ENCODE peak calls at places on chromosomes 4 and X, in eight cellular contexts. R is breast epithelium, C is hepatocyte, Q is fibroblast of pulmonary artery, G is AG04449, P is prostate gland, J is tibial artery, X is GM12865. N is an unnamed sample.

GRCh38 chr4:159504634-159505033 is 401.8 kb downstream of the RAPGEF2 start:
- DNase-seq in R (no peak), C (no peak), Q (peak; percentile 59), G (no peak), P (no peak), J (no peak), X (no peak), N (no peak)

GRCh38 chrX:47187106-47187677 is 6.4 kb upstream of the UBA1 start:
- DNase-seq in R (no peak), C (no peak), Q (no peak), G (no peak), P (no peak), J (no peak), X (no peak), N (no peak)

GRCh38 chr4:73729534-73730165 is 10.7 kb upstream of the CXCL8 start:
- DNase-seq in R (peak; percentile 59), C (peak; percentile 82), Q (peak; percentile 96), G (peak; percentile 63), P (peak; percentile 62), J (peak; percentile 84), X (peak; percentile 54), N (no peak)

GRCh38 chr4:121784975-121785374 is 16.1 kb upstream of the EXOSC9 start:
- DNase-seq in R (peak; percentile 78), C (no peak), Q (peak; percentile 98), G (peak; percentile 98), P (no peak), J (no peak), X (no peak), N (no peak)

GRCh38 chrX:136158685-136159084 is 11.4 kb downstream of the FHL1 start:
- DNase-seq in R (no peak), C (no peak), Q (no peak), G (no peak), P (no peak), J (no peak), X (no peak), N (no peak)

GRCh38 chr4:90943311-90943710 is 816.1 kb downstream of the CCSER1 start:
- DNase-seq in R (no peak), C (no peak), Q (no peak), G (no peak), P (no peak), J (no peak), X (no peak), N (no peak)

GRCh38 chrX:130071611-130072349 is 38.5 kb downstream of the ELF4 start:
- DNase-seq in R (no peak), C (peak; percentile 75), Q (no peak), G (no peak), P (no peak), J (no peak), X (no peak), N (no peak)

GRCh38 chrX:8981742-8982141 is 52.2 kb downstream of the FAM9B start:
- DNase-seq in R (no peak), C (no peak), Q (no peak), G (no peak), P (no peak), J (no peak), X (peak; percentile 30), N (no peak)

GRCh38 chr4:176988226-176988625 is 195.5 kb upstream of the VEGFC start:
- DNase-seq in R (no peak), C (peak; percentile 55), Q (peak; percentile 93), G (peak; percentile 79), P (no peak), J (no peak), X (no peak), N (no peak)

GRCh38 chrX:20228245-20228644 is 38.5 kb downstream of the RPS6KA3 start:
- DNase-seq in R (no peak), C (no peak), Q (no peak), G (no peak), P (no peak), J (no peak), X (no peak), N (no peak)

GRCh38 chrX:151633157-151633556 is 62.1 kb upstream of the PRRG3 start:
- DNase-seq in R (no peak), C (no peak), Q (no peak), G (no peak), P (no peak), J (no peak), X (no peak), N (no peak)

GRCh38 chr4:82201303-82201702 is 172.5 kb downstream of the HNRNPD start:
- DNase-seq in R (no peak), C (no peak), Q (peak; percentile 1), G (no peak), P (no peak), J (no peak), X (no peak), N (no peak)

GRCh38 chrX:114619874-114620273 is 36.0 kb downstream of the HTR2C start:
- DNase-seq in R (no peak), C (peak; percentile 18), Q (peak; percentile 1), G (no peak), P (no peak), J (no peak), X (peak; percentile 1), N (no peak)

GRCh38 chr4:5292091-5292490 is 240.8 kb downstream of the STK32B start:
- DNase-seq in R (no peak), C (no peak), Q (no peak), G (no peak), P (no peak), J (no peak), X (no peak), N (no peak)

GRCh38 chr4:77538144-77538543 is 67.5 kb upstream of the CXCL13 start:
- DNase-seq in R (no peak), C (no peak), Q (peak; percentile 58), G (no peak), P (no peak), J (no peak), X (no peak), N (no peak)

GRCh38 chrX:102858826-102859627 is 78.0 kb upstream of the RAB40AL start:
- DNase-seq in R (no peak), C (no peak), Q (no peak), G (no peak), P (no peak), J (no peak), X (no peak), N (no peak)

GRCh38 chrX:6184900-6185515 is 43.7 kb downstream of the NLGN4X start:
- DNase-seq in R (no peak), C (no peak), Q (no peak), G (no peak), P (no peak), J (no peak), X (peak; percentile 46), N (no peak)

GRCh38 chr4:71549516-71550160 is 210.8 kb downstream of the SLC4A4 start:
- DNase-seq in R (no peak), C (no peak), Q (no peak), G (no peak), P (no peak), J (no peak), X (no peak), N (no peak)

DNA sequence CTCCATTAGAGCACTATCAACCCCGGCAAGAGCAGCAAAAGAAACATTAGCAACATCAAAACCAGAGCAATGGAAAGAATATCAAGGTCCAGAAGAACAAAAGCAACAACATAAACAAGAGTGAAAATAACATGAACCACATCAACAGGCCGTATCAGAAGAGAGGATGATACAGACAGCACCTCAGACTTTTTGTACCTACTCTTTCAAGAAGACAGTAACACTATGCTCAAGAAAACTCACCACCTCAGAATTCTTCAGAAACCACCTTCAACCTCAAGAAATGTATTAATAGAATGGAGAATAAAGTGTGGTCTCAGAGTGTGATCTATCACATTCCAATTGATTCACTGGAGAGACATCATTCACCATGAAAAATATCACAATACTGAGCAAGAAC is 46.5 kb downstream of the VSIG4 start:
- DNase-seq in R (no peak), C (no peak), Q (no peak), G (no peak), P (no peak), J (no peak), X (no peak), N (no peak)
- TF ChIP-seq CTCF in R (no peak), C (no peak), Q (no peak), G (no peak), P (no peak), J (no peak), X (no peak), N (no peak)

DNA sequence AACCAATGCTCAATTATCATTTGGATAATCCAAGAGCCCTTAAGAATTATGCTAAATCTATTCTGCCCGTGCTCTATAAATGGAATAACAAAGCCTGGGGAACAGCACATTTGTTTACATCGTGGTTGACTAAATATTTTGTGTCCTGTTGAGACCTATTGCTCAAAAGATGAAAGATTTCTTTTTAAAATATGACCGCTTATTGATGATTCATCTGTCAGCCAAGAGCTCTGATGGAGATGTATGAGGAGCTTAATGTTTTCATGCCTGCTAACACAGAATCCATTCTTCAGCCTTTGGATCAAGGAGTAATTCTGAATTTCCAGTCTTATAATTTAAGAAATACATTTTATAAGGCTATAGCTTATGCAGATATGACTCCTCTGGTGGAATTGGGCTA is 271.3 kb upstream of the FAT4 start:
- DNase-seq in R (no peak), C (no peak), Q (no peak), G (no peak), P (no peak), J (no peak), X (no peak), N (no peak)
- H3K4me3 ChIP-seq in R (no peak overlapping the region), C (no peak overlapping the region), Q (no peak overlapping the region), G (no peak overlapping the region), P (no peak overlapping the region), J (no peak overlapping the region), X (no peak overlapping the region), N (no peak overlapping the region)

DNA sequence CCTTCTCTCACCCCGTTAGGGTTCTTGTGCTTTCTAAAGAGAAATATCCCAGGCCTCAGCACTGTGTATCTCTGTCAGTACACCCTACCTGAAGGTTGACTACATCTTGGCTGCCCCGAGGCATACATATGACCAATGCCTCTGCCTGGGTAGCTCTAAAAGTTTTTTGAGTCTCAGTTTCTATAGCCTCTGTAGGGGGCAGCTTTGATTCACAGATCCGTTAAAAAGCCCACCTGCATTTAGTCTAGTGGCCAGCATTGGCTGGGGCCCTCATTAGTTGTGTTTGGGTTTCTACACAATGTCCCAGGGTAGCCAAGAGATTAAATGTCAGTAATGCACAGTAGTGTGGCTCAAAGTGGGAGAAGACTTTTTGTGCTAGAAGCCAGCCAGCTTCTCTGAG is 151.1 kb downstream of the CFAP299 start:
- DNase-seq in R (no peak), C (no peak), Q (no peak), G (no peak), P (no peak), J (no peak), X (no peak), N (no peak)
- TF ChIP-seq CTCF in R (no peak), C (no peak), Q (no peak), G (no peak), P (no peak), J (no peak), X (no peak), N (no peak)

DNA sequence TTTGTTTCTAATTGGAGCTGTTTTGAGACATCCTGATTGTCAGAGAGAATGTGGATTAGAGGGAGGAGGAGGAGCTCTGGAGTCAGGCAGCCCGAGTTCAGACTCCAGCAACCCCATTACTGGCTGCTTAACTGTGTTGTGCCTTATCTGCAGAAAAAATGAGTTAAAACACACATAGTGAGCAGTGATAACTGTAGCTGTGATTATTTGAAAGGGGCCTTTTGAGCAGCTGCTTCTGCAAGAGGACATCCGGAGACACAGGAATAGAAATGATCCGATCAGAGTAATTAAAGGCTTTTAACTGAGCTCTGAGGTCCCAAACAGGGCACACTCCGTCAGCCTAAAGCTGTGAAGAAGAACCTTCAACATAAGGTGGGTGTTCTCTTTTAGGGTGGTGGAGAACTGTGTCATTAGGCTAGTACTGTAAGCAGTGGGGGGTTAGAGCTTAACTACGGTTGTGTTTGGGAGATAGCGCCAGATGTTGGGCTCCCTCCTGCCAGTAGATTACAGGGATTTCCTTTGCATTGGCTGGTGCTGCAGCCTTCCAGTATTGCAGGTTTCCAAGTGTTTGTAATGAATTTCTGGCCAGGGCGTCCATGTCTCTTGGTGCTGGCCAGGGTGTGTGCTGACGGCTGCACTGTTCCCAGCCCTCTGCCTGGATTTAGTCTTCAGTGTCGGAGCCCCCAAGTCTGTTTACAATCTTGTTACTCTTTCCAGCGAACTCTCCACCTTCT is 24.3 kb downstream of the ADD1 start:
- DNase-seq in R (no peak), C (peak; percentile 34), Q (peak; percentile 48), G (no peak), P (no peak), J (peak; percentile 37), X (no peak), N (no peak)
- H3K4me3 ChIP-seq in R (peak overlapping the region; percentile 19), C (no peak overlapping the region), Q (peak overlapping the region; percentile 45), G (peak overlapping the region; percentile 28), P (no peak overlapping the region), J (peak overlapping the region; percentile 34), X (no peak overlapping the region), N (peak overlapping the region; percentile 22)

N was measured in esophagus squamous epithelium.